ENCODE peak calls at places on chromosomes 11 and 22, in four cellular contexts. R, L, H and U are unnamed samples.

GRCh38 chr11:133816146-133816545 is 29.2 kb downstream of the SPATA19 start:
- DNase-seq in L (no peak), R (no peak), H (no peak), U (no peak)

GRCh38 chr11:102322560-102322959 is 5.3 kb downstream of the BIRC3 start:
- DNase-seq in H (no peak), R (no peak), L (no peak), U (no peak)

GRCh38 chr11:34745209-34745608 is 124.3 kb downstream of the EHF start:
- DNase-seq in R (no peak), H (no peak), L (no peak), U (no peak)

GRCh38 chr11:14320020-14320419 is 39.0 kb downstream of the RRAS2 start:
- DNase-seq in R (peak), H (no peak), L (no peak), U (no peak)

GRCh38 chr11:100863080-100863581 is 176.0 kb downstream of the ARHGAP42 start:
- DNase-seq in H (no peak), R (no peak), L (peak), U (peak)

GRCh38 chr11:112999518-112999917 is 38.3 kb downstream of the NCAM1 start:
- DNase-seq in L (no peak), H (no peak), R (no peak), U (no peak)

GRCh38 chr22:46660604-46661201 is 40.5 kb downstream of the GRAMD4 start:
- DNase-seq in R (no peak), L (no peak), H (no peak), U (no peak)

GRCh38 chr11:87290304-87290922 is 252.7 kb downstream of the TMEM135 start:
- DNase-seq in H (no peak), L (peak), R (peak), U (no peak)

GRCh38 chr11:64359712-64360402 is 895 bp downstream of the RPS6KA4 start:
- DNase-seq in R (peak), L (no peak), H (no peak), U (no peak)

GRCh38 chr22:24191381-24191841 is 10.1 kb downstream of the SUSD2 start:
- DNase-seq in H (no peak), R (no peak), L (no peak), U (no peak)

GRCh38 chr22:28802595-28803087 is 2.3 kb upstream of the XBP1 start:
- DNase-seq in L (no peak), R (no peak), H (no peak), U (no peak)

GRCh38 chr11:117950320-117950719 is 21.1 kb upstream of the TMPRSS13 start:
- DNase-seq in R (peak), L (no peak), H (no peak), U (no peak)

GRCh38 chr22:27474112-27474571 is 327.4 kb downstream of the MN1 start:
- DNase-seq in H (no peak), L (no peak), R (no peak), U (no peak)

GRCh38 chr22:27475548-27475897 is 326.0 kb downstream of the MN1 start:
- DNase-seq in L (no peak), H (no peak), R (no peak), U (no peak)

GRCh38 chr22:27472975-27473374 is 328.6 kb downstream of the MN1 start:
- DNase-seq in L (no peak), R (no peak), H (no peak), U (no peak)

GRCh38 chr22:27474711-27475547 is 326.6 kb downstream of the MN1 start:
- DNase-seq in H (no peak), L (peak), R (no peak), U (peak)

GRCh38 chr22:27473533-27473932 is 328.0 kb downstream of the MN1 start:
- DNase-seq in H (no peak), R (no peak), L (no peak), U (no peak)
- H3K4me3 ChIP-seq in H (no peak), R (no peak), L (no peak), U (no peak)

GRCh38 chr11:77883775-77884174 is 62.8 kb downstream of the AAMDC start:
- DNase-seq in L (peak), H (no peak), R (no peak), U (no peak)
- H3K4me3 ChIP-seq in L (no peak), H (no peak), R (no peak), U (no peak)

DNA sequence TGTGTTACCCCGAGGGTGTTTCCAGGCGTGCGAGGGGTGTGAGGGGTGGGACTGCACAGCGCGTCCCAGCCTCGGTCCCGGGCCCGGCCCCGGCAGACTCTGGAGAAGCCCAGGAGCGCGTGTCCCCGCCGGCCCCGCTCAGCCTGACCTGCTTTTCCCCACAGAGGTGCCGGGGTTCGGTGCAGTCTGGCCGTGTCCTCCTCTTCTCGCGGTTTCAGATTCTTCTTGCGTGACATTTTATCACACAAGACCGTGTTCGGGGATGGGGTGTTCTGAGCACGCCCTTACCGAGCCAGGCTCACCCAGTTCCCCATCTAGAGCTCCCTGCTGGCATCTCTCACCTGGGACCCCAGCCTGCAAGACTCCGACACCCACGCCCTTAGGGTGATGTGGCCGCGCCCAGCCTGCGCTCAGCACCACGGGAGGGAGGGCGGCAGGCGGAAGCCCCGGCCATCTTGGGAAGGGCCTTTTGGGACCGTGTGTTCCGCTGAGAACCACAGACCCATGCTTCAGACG is 775.6 kb downstream of the BRD1 start:
- DNase-seq in L (no peak), R (peak), H (no peak), U (no peak)
- H3K4me3 ChIP-seq in L (peak), R (no peak), H (peak), U (peak)

GRCh38 chr11:71059662-71060061 is 192.7 kb downstream of the SHANK2 start:
- DNase-seq in H (no peak), L (no peak), R (no peak), U (no peak)

GRCh38 chr11:71063129-71063528 is 189.2 kb downstream of the SHANK2 start:
- DNase-seq in R (no peak), L (no peak), H (no peak), U (no peak)

GRCh38 chr11:71064183-71064582 is 188.2 kb downstream of the SHANK2 start:
- DNase-seq in L (no peak), R (no peak), H (no peak), U (no peak)

GRCh38 chr11:71062199-71062598 is 190.2 kb downstream of the SHANK2 start:
- DNase-seq in L (no peak), H (no peak), R (no peak), U (no peak)

GRCh38 chr11:71060358-71060757 is 192.0 kb downstream of the SHANK2 start:
- DNase-seq in L (no peak), R (no peak), H (no peak), U (no peak)
- H3K4me3 ChIP-seq in L (no peak), R (no peak), H (no peak), U (no peak)

GRCh38 chr11:67268036-67268683 is 1.9 kb downstream of the GRK2 start:
- DNase-seq in R (peak), L (no peak), H (no peak), U (no peak)
- H3K4me3 ChIP-seq in R (peak), L (peak), H (peak), U (peak)